ENCODE peak calls at places on chromosomes 2 and 18, in eight cellular contexts. One of them, this sample, is unnamed. For H3K27me3, H3K36me3 and H3K4me1, the result is how much of the 10 kb centered on the place peaks cover.

GRCh38 chr2:15471606-15472005 is 89.5 kb downstream of the NBAS start:
- DNase-seq in pancreas: no peak
- DNase-seq in gastrocnemius medialis: no peak
- DNase-seq in DND-41: no peak
- DNase-seq in upper lobe of right lung: no peak
- DNase-seq in HCT116: no peak
- DNase-seq in psoas muscle: no peak
- DNase-seq in astrocyte: no peak
- DNase-seq in this sample: no peak

GRCh38 chr18:59042477-59042842 is 97.2 kb upstream of the SEC11C start:
- DNase-seq in pancreas: no peak
- DNase-seq in gastrocnemius medialis: no peak
- DNase-seq in DND-41: no peak
- DNase-seq in upper lobe of right lung: no peak
- DNase-seq in HCT116: no peak
- DNase-seq in psoas muscle: no peak
- DNase-seq in astrocyte: no peak
- DNase-seq in this sample: no peak

GRCh38 chr18:5152335-5153020 is 44.6 kb downstream of the AKAIN1 start:
- DNase-seq in pancreas: no peak
- DNase-seq in gastrocnemius medialis: no peak
- DNase-seq in DND-41: peak
- DNase-seq in upper lobe of right lung: no peak
- DNase-seq in HCT116: no peak
- DNase-seq in psoas muscle: no peak
- DNase-seq in astrocyte: no peak
- DNase-seq in this sample: no peak

GRCh38 chr2:43065871-43066270 is 160.5 kb downstream of the ZFP36L2 start:
- DNase-seq in pancreas: peak
- DNase-seq in gastrocnemius medialis: peak
- DNase-seq in DND-41: no peak
- DNase-seq in upper lobe of right lung: peak
- DNase-seq in HCT116: no peak
- DNase-seq in psoas muscle: no peak
- DNase-seq in astrocyte: no peak
- DNase-seq in this sample: no peak

GRCh38 chr2:232861353-232861752 is 8.7 kb upstream of the SNORC start:
- DNase-seq in pancreas: no peak
- DNase-seq in gastrocnemius medialis: no peak
- DNase-seq in DND-41: no peak
- DNase-seq in upper lobe of right lung: no peak
- DNase-seq in HCT116: no peak
- DNase-seq in psoas muscle: no peak
- DNase-seq in astrocyte: no peak
- DNase-seq in this sample: no peak

GRCh38 chr2:189512879-189513278 is 67.7 kb downstream of the SLC40A1 start:
- DNase-seq in pancreas: no peak
- DNase-seq in gastrocnemius medialis: no peak
- DNase-seq in DND-41: no peak
- DNase-seq in upper lobe of right lung: no peak
- DNase-seq in HCT116: no peak
- DNase-seq in psoas muscle: no peak
- DNase-seq in astrocyte: no peak
- DNase-seq in this sample: no peak

GRCh38 chr18:39840406-39840805 is 2114.6 kb upstream of the PIK3C3 start:
- DNase-seq in pancreas: no peak
- DNase-seq in gastrocnemius medialis: no peak
- DNase-seq in DND-41: no peak
- DNase-seq in upper lobe of right lung: no peak
- DNase-seq in HCT116: no peak
- DNase-seq in psoas muscle: no peak
- DNase-seq in astrocyte: peak
- DNase-seq in this sample: no peak

GRCh38 chr2:209383212-209383611 is 40.6 kb upstream of the MAP2 start:
- DNase-seq in pancreas: no peak
- DNase-seq in gastrocnemius medialis: no peak
- DNase-seq in DND-41: no peak
- DNase-seq in upper lobe of right lung: no peak
- DNase-seq in HCT116: peak
- DNase-seq in psoas muscle: no peak
- DNase-seq in astrocyte: peak
- DNase-seq in this sample: no peak

GRCh38 chr18:21257383-21257782 is 15.4 kb downstream of the GREB1L start:
- DNase-seq in pancreas: no peak
- DNase-seq in gastrocnemius medialis: no peak
- DNase-seq in DND-41: no peak
- DNase-seq in upper lobe of right lung: no peak
- DNase-seq in HCT116: no peak
- DNase-seq in psoas muscle: no peak
- DNase-seq in astrocyte: peak
- DNase-seq in this sample: no peak

GRCh38 chr2:223580951-223581350 is 21.2 kb downstream of the SCG2 start:
- DNase-seq in pancreas: no peak
- DNase-seq in gastrocnemius medialis: no peak
- DNase-seq in DND-41: no peak
- DNase-seq in upper lobe of right lung: no peak
- DNase-seq in HCT116: no peak
- DNase-seq in psoas muscle: no peak
- DNase-seq in astrocyte: peak
- DNase-seq in this sample: no peak

GRCh38 chr2:110105608-110106467 is 9.8 kb downstream of the MALL start:
- DNase-seq in pancreas: no peak
- DNase-seq in gastrocnemius medialis: no peak
- DNase-seq in DND-41: no peak
- DNase-seq in upper lobe of right lung: no peak
- DNase-seq in HCT116: peak
- DNase-seq in psoas muscle: no peak
- DNase-seq in astrocyte: peak
- DNase-seq in this sample: no peak

DNA sequence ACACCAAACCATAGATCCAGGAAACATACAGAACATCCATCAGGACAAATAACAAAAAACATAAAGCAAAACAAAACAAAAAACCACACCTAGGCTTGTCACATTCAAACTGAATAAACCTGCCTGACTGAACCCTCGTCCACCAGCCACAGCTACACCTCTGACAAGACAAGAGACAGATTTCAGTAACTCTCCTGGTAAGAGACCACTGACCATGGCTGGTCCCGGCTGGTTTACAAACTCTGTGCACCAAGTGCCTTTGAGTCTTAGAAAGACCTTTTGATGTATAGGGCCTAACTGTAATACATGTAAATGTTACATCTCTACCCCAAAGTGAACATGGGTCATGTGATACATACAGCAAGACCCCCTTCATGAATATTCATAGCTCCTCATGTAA is 4.8 kb upstream of the SLC66A2 start:
- DNase-seq in pancreas: no peak
- DNase-seq in gastrocnemius medialis: no peak
- DNase-seq in DND-41: no peak
- DNase-seq in upper lobe of right lung: no peak
- DNase-seq in HCT116: no peak
- DNase-seq in psoas muscle: no peak
- DNase-seq in astrocyte: no peak
- DNase-seq in this sample: no peak
- H3K27me3 ChIP-seq in pancreas: under half
- H3K27me3 ChIP-seq in gastrocnemius medialis: under half
- H3K27me3 ChIP-seq in DND-41: under half
- H3K27me3 ChIP-seq in upper lobe of right lung: under half
- H3K27me3 ChIP-seq in HCT116: under half
- H3K27me3 ChIP-seq in psoas muscle: under half
- H3K27me3 ChIP-seq in astrocyte: under half
- H3K27me3 ChIP-seq in this sample: under half

GRCh38 chr18:62571037-62571436 is 48.2 kb downstream of the ZCCHC2 start:
- DNase-seq in pancreas: no peak
- DNase-seq in gastrocnemius medialis: no peak
- DNase-seq in DND-41: no peak
- DNase-seq in upper lobe of right lung: no peak
- DNase-seq in HCT116: no peak
- DNase-seq in psoas muscle: no peak
- DNase-seq in astrocyte: no peak
- DNase-seq in this sample: no peak

GRCh38 chr18:62571648-62572047 is 48.8 kb downstream of the ZCCHC2 start:
- DNase-seq in pancreas: no peak
- DNase-seq in gastrocnemius medialis: no peak
- DNase-seq in DND-41: no peak
- DNase-seq in upper lobe of right lung: no peak
- DNase-seq in HCT116: no peak
- DNase-seq in psoas muscle: no peak
- DNase-seq in astrocyte: no peak
- DNase-seq in this sample: no peak

GRCh38 chr18:62569081-62569480 is 46.3 kb downstream of the ZCCHC2 start:
- DNase-seq in pancreas: no peak
- DNase-seq in gastrocnemius medialis: no peak
- DNase-seq in DND-41: no peak
- DNase-seq in upper lobe of right lung: no peak
- DNase-seq in HCT116: no peak
- DNase-seq in psoas muscle: no peak
- DNase-seq in astrocyte: peak
- DNase-seq in this sample: no peak

GRCh38 chr18:62574776-62575175 is 52.0 kb downstream of the ZCCHC2 start:
- DNase-seq in pancreas: no peak
- DNase-seq in gastrocnemius medialis: no peak
- DNase-seq in DND-41: no peak
- DNase-seq in upper lobe of right lung: no peak
- DNase-seq in HCT116: no peak
- DNase-seq in psoas muscle: no peak
- DNase-seq in astrocyte: no peak
- DNase-seq in this sample: no peak

DNA sequence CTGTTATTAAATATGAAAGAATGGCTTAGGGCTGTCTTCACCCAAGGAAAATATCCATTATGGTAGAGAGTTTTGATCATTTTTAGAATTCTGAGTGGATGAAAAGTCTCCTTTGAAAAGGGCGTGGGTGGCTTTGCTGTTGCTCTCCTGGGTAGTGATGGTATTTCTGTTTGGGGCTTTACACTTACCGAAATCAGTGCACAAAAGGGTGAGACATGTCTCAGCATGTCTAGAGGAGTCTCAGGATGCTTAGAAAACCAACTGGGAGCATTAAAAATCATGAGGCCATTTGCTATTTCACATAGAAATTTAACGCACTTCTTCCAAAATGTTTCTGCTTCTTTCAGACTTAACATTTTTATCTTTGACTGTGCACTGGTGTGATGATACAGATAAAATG is 49.6 kb downstream of the ZCCHC2 start:
- DNase-seq in pancreas: no peak
- DNase-seq in gastrocnemius medialis: no peak
- DNase-seq in DND-41: no peak
- DNase-seq in upper lobe of right lung: no peak
- DNase-seq in HCT116: no peak
- DNase-seq in psoas muscle: no peak
- DNase-seq in astrocyte: no peak
- DNase-seq in this sample: no peak
- H3K36me3 ChIP-seq in pancreas: under half
- H3K36me3 ChIP-seq in gastrocnemius medialis: under half
- H3K36me3 ChIP-seq in DND-41: half or more
- H3K36me3 ChIP-seq in upper lobe of right lung: half or more
- H3K36me3 ChIP-seq in HCT116: under half
- H3K36me3 ChIP-seq in psoas muscle: half or more
- H3K36me3 ChIP-seq in astrocyte: under half
- H3K36me3 ChIP-seq in this sample: under half

GRCh38 chr2:105781274-105781673 is 36.6 kb downstream of the NCK2 start:
- DNase-seq in pancreas: no peak
- DNase-seq in gastrocnemius medialis: no peak
- DNase-seq in DND-41: no peak
- DNase-seq in upper lobe of right lung: no peak
- DNase-seq in HCT116: no peak
- DNase-seq in psoas muscle: no peak
- DNase-seq in astrocyte: no peak
- DNase-seq in this sample: no peak

GRCh38 chr2:105780606-105781005 is 35.9 kb downstream of the NCK2 start:
- DNase-seq in pancreas: no peak
- DNase-seq in gastrocnemius medialis: no peak
- DNase-seq in DND-41: no peak
- DNase-seq in upper lobe of right lung: no peak
- DNase-seq in HCT116: no peak
- DNase-seq in psoas muscle: no peak
- DNase-seq in astrocyte: no peak
- DNase-seq in this sample: no peak

GRCh38 chr2:105778344-105778607 is 33.6 kb downstream of the NCK2 start:
- DNase-seq in pancreas: no peak
- DNase-seq in gastrocnemius medialis: no peak
- DNase-seq in DND-41: no peak
- DNase-seq in upper lobe of right lung: no peak
- DNase-seq in HCT116: no peak
- DNase-seq in psoas muscle: no peak
- DNase-seq in astrocyte: no peak
- DNase-seq in this sample: no peak

GRCh38 chr2:105777506-105778343 is 33.0 kb downstream of the NCK2 start:
- DNase-seq in pancreas: no peak
- DNase-seq in gastrocnemius medialis: no peak
- DNase-seq in DND-41: no peak
- DNase-seq in upper lobe of right lung: no peak
- DNase-seq in HCT116: no peak
- DNase-seq in psoas muscle: no peak
- DNase-seq in astrocyte: no peak
- DNase-seq in this sample: no peak

GRCh38 chr2:105779394-105779793 is 34.7 kb downstream of the NCK2 start:
- DNase-seq in pancreas: no peak
- DNase-seq in gastrocnemius medialis: no peak
- DNase-seq in DND-41: no peak
- DNase-seq in upper lobe of right lung: no peak
- DNase-seq in HCT116: no peak
- DNase-seq in psoas muscle: no peak
- DNase-seq in astrocyte: no peak
- DNase-seq in this sample: no peak
- H3K4me1 ChIP-seq in pancreas: under half
- H3K4me1 ChIP-seq in gastrocnemius medialis: half or more
- H3K4me1 ChIP-seq in DND-41: under half
- H3K4me1 ChIP-seq in upper lobe of right lung: under half
- H3K4me1 ChIP-seq in HCT116: under half
- H3K4me1 ChIP-seq in psoas muscle: half or more
- H3K4me1 ChIP-seq in astrocyte: under half
- H3K4me1 ChIP-seq in this sample: half or more

GRCh38 chr2:222313816-222314215 is 15.0 kb upstream of the PAX3 start:
- DNase-seq in pancreas: no peak
- DNase-seq in gastrocnemius medialis: no peak
- DNase-seq in DND-41: no peak
- DNase-seq in upper lobe of right lung: no peak
- DNase-seq in HCT116: no peak
- DNase-seq in psoas muscle: no peak
- DNase-seq in astrocyte: no peak
- DNase-seq in this sample: no peak

GRCh38 chr2:222310747-222311320 is 12.0 kb upstream of the PAX3 start:
- DNase-seq in pancreas: no peak
- DNase-seq in gastrocnemius medialis: no peak
- DNase-seq in DND-41: no peak
- DNase-seq in upper lobe of right lung: no peak
- DNase-seq in HCT116: no peak
- DNase-seq in psoas muscle: no peak
- DNase-seq in astrocyte: no peak
- DNase-seq in this sample: no peak

GRCh38 chr2:222309766-222310165 is 11.0 kb upstream of the PAX3 start:
- DNase-seq in pancreas: no peak
- DNase-seq in gastrocnemius medialis: no peak
- DNase-seq in DND-41: no peak
- DNase-seq in upper lobe of right lung: no peak
- DNase-seq in HCT116: no peak
- DNase-seq in psoas muscle: no peak
- DNase-seq in astrocyte: no peak
- DNase-seq in this sample: no peak

GRCh38 chr2:222311321-222311977 is 12.7 kb upstream of the PAX3 start:
- DNase-seq in pancreas: no peak
- DNase-seq in gastrocnemius medialis: no peak
- DNase-seq in DND-41: no peak
- DNase-seq in upper lobe of right lung: peak
- DNase-seq in HCT116: no peak
- DNase-seq in psoas muscle: no peak
- DNase-seq in astrocyte: no peak
- DNase-seq in this sample: no peak

GRCh38 chr2:222311978-222312738 is 13.4 kb upstream of the PAX3 start:
- DNase-seq in pancreas: no peak
- DNase-seq in gastrocnemius medialis: no peak
- DNase-seq in DND-41: no peak
- DNase-seq in upper lobe of right lung: peak
- DNase-seq in HCT116: no peak
- DNase-seq in psoas muscle: no peak
- DNase-seq in astrocyte: no peak
- DNase-seq in this sample: no peak
- H3K27me3 ChIP-seq in pancreas: half or more
- H3K27me3 ChIP-seq in gastrocnemius medialis: half or more
- H3K27me3 ChIP-seq in DND-41: under half
- H3K27me3 ChIP-seq in upper lobe of right lung: half or more
- H3K27me3 ChIP-seq in HCT116: under half
- H3K27me3 ChIP-seq in psoas muscle: under half
- H3K27me3 ChIP-seq in astrocyte: half or more
- H3K27me3 ChIP-seq in this sample: half or more

This sample was measured in CD4-positive, alpha-beta memory T cell.